ENCODE peak calls at places on chromosome 18, in ten cellular contexts. One of them, this sample, is unnamed.

GRCh38 chr18:34773961-34774754 is 64.1 kb downstream of the DTNA start:
- DNase-seq in bronchial epithelial cell: peak
- DNase-seq in A549: no peak
- DNase-seq in lower lobe of right lung: no peak
- DNase-seq in fibroblast of mammary gland: peak
- DNase-seq in astrocyte of the spinal cord: peak
- DNase-seq in CD4-positive, alpha-beta T cell: no peak
- DNase-seq in psoas muscle: peak
- DNase-seq in endothelial cell: no peak
- DNase-seq in HFFc6: peak
- DNase-seq in this sample: no peak

GRCh38 chr18:21960189-21960588 is 209.2 kb upstream of the GATA6 start:
- DNase-seq in bronchial epithelial cell: no peak
- DNase-seq in A549: no peak
- DNase-seq in lower lobe of right lung: no peak
- DNase-seq in fibroblast of mammary gland: no peak
- DNase-seq in astrocyte of the spinal cord: no peak
- DNase-seq in CD4-positive, alpha-beta T cell: no peak
- DNase-seq in psoas muscle: no peak
- DNase-seq in endothelial cell: no peak
- DNase-seq in HFFc6: no peak
- DNase-seq in this sample: no peak

GRCh38 chr18:50518787-50519520 is 40.9 kb upstream of the MAPK4 start:
- DNase-seq in bronchial epithelial cell: peak
- DNase-seq in A549: no peak
- DNase-seq in lower lobe of right lung: no peak
- DNase-seq in fibroblast of mammary gland: peak
- DNase-seq in astrocyte of the spinal cord: no peak
- DNase-seq in CD4-positive, alpha-beta T cell: no peak
- DNase-seq in psoas muscle: no peak
- DNase-seq in endothelial cell: no peak
- DNase-seq in HFFc6: no peak
- DNase-seq in this sample: no peak

GRCh38 chr18:37445368-37445767 is 120.2 kb downstream of the CELF4 start:
- DNase-seq in bronchial epithelial cell: no peak
- DNase-seq in A549: no peak
- DNase-seq in lower lobe of right lung: no peak
- DNase-seq in fibroblast of mammary gland: no peak
- DNase-seq in astrocyte of the spinal cord: no peak
- DNase-seq in CD4-positive, alpha-beta T cell: no peak
- DNase-seq in psoas muscle: no peak
- DNase-seq in endothelial cell: no peak
- DNase-seq in HFFc6: peak
- DNase-seq in this sample: no peak

GRCh38 chr18:48292229-48292628 is 117.0 kb downstream of the ZBTB7C start:
- DNase-seq in bronchial epithelial cell: no peak
- DNase-seq in A549: no peak
- DNase-seq in lower lobe of right lung: no peak
- DNase-seq in fibroblast of mammary gland: no peak
- DNase-seq in astrocyte of the spinal cord: no peak
- DNase-seq in CD4-positive, alpha-beta T cell: no peak
- DNase-seq in psoas muscle: no peak
- DNase-seq in endothelial cell: no peak
- DNase-seq in HFFc6: no peak
- DNase-seq in this sample: no peak

GRCh38 chr18:22170421-22171262 is 1.3 kb downstream of the GATA6 start:
- DNase-seq in bronchial epithelial cell: no peak
- DNase-seq in A549: peak
- DNase-seq in lower lobe of right lung: peak
- DNase-seq in fibroblast of mammary gland: peak
- DNase-seq in astrocyte of the spinal cord: peak
- DNase-seq in CD4-positive, alpha-beta T cell: no peak
- DNase-seq in psoas muscle: peak
- DNase-seq in endothelial cell: no peak
- DNase-seq in HFFc6: peak
- DNase-seq in this sample: no peak

GRCh38 chr18:44816449-44816848 is 135.8 kb downstream of the SETBP1 start:
- DNase-seq in bronchial epithelial cell: no peak
- DNase-seq in A549: no peak
- DNase-seq in lower lobe of right lung: no peak
- DNase-seq in fibroblast of mammary gland: no peak
- DNase-seq in astrocyte of the spinal cord: no peak
- DNase-seq in CD4-positive, alpha-beta T cell: no peak
- DNase-seq in psoas muscle: no peak
- DNase-seq in endothelial cell: no peak
- DNase-seq in HFFc6: no peak
- DNase-seq in this sample: no peak

GRCh38 chr18:35038881-35039491 is 2.2 kb upstream of the MAPRE2 start:
- DNase-seq in bronchial epithelial cell: no peak
- DNase-seq in A549: no peak
- DNase-seq in lower lobe of right lung: no peak
- DNase-seq in fibroblast of mammary gland: no peak
- DNase-seq in astrocyte of the spinal cord: no peak
- DNase-seq in CD4-positive, alpha-beta T cell: no peak
- DNase-seq in psoas muscle: no peak
- DNase-seq in endothelial cell: no peak
- DNase-seq in HFFc6: no peak
- DNase-seq in this sample: no peak

GRCh38 chr18:56089607-56090258 is 501.7 kb upstream of the TCF4 start:
- DNase-seq in bronchial epithelial cell: no peak
- DNase-seq in A549: no peak
- DNase-seq in lower lobe of right lung: no peak
- DNase-seq in fibroblast of mammary gland: no peak
- DNase-seq in astrocyte of the spinal cord: no peak
- DNase-seq in CD4-positive, alpha-beta T cell: no peak
- DNase-seq in psoas muscle: no peak
- DNase-seq in endothelial cell: no peak
- DNase-seq in HFFc6: no peak
- DNase-seq in this sample: no peak

GRCh38 chr18:7921938-7922587 is 354.9 kb downstream of the PTPRM start:
- DNase-seq in bronchial epithelial cell: peak
- DNase-seq in A549: peak
- DNase-seq in lower lobe of right lung: no peak
- DNase-seq in fibroblast of mammary gland: peak
- DNase-seq in astrocyte of the spinal cord: peak
- DNase-seq in CD4-positive, alpha-beta T cell: no peak
- DNase-seq in psoas muscle: no peak
- DNase-seq in endothelial cell: no peak
- DNase-seq in HFFc6: peak
- DNase-seq in this sample: no peak

DNA sequence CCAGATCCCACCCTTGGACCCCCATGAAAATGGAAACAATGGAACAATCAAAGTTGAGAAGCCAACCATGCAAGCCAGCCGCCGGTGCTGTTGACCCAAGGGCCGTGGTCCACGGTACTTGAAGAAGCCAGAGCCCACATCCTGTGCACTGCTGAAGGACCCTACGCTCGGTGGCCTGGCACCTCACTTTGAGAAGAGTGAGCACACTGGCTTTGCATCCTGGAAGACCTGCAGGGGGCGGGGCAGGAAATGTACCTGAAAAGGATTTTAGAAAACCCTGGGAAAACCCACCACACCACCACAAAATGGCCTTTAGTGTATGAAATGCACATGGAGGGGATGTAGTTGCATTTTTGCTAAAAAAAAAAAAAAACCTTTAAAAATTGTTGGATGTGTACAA is 26.5 kb upstream of the TXNDC2 start:
- DNase-seq in bronchial epithelial cell: no peak
- DNase-seq in A549: no peak
- DNase-seq in lower lobe of right lung: no peak
- DNase-seq in fibroblast of mammary gland: no peak
- DNase-seq in astrocyte of the spinal cord: no peak
- DNase-seq in CD4-positive, alpha-beta T cell: no peak
- DNase-seq in psoas muscle: no peak
- DNase-seq in endothelial cell: no peak
- DNase-seq in HFFc6: no peak
- DNase-seq in this sample: no peak
- TF ChIP-seq CTCF in bronchial epithelial cell: no peak
- TF ChIP-seq CTCF in A549: no peak
- TF ChIP-seq CTCF in lower lobe of right lung: no peak
- TF ChIP-seq CTCF in fibroblast of mammary gland: no peak
- TF ChIP-seq CTCF in astrocyte of the spinal cord: no peak
- TF ChIP-seq CTCF in CD4-positive, alpha-beta T cell: no peak
- TF ChIP-seq CTCF in psoas muscle: no peak
- TF ChIP-seq CTCF in endothelial cell: no peak
- TF ChIP-seq CTCF in HFFc6: no peak
- TF ChIP-seq CTCF in this sample: no peak

GRCh38 chr18:72826736-72827135 is 41.1 kb downstream of the NETO1 start:
- DNase-seq in bronchial epithelial cell: no peak
- DNase-seq in A549: no peak
- DNase-seq in lower lobe of right lung: no peak
- DNase-seq in fibroblast of mammary gland: no peak
- DNase-seq in astrocyte of the spinal cord: no peak
- DNase-seq in CD4-positive, alpha-beta T cell: no peak
- DNase-seq in psoas muscle: no peak
- DNase-seq in endothelial cell: no peak
- DNase-seq in HFFc6: no peak
- DNase-seq in this sample: no peak
- TF ChIP-seq CTCF in bronchial epithelial cell: no peak
- TF ChIP-seq CTCF in A549: no peak
- TF ChIP-seq CTCF in lower lobe of right lung: no peak
- TF ChIP-seq CTCF in fibroblast of mammary gland: no peak
- TF ChIP-seq CTCF in astrocyte of the spinal cord: no peak
- TF ChIP-seq CTCF in CD4-positive, alpha-beta T cell: no peak
- TF ChIP-seq CTCF in psoas muscle: no peak
- TF ChIP-seq CTCF in endothelial cell: no peak
- TF ChIP-seq CTCF in HFFc6: no peak
- TF ChIP-seq CTCF in this sample: no peak

GRCh38 chr18:51726614-51727013 is 529.1 kb upstream of the MEX3C start:
- DNase-seq in bronchial epithelial cell: no peak
- DNase-seq in A549: no peak
- DNase-seq in lower lobe of right lung: no peak
- DNase-seq in fibroblast of mammary gland: no peak
- DNase-seq in astrocyte of the spinal cord: no peak
- DNase-seq in CD4-positive, alpha-beta T cell: no peak
- DNase-seq in psoas muscle: no peak
- DNase-seq in endothelial cell: no peak
- DNase-seq in HFFc6: no peak
- DNase-seq in this sample: peak

GRCh38 chr18:51724790-51725721 is 527.6 kb upstream of the MEX3C start:
- DNase-seq in bronchial epithelial cell: peak
- DNase-seq in A549: no peak
- DNase-seq in lower lobe of right lung: no peak
- DNase-seq in fibroblast of mammary gland: peak
- DNase-seq in astrocyte of the spinal cord: peak
- DNase-seq in CD4-positive, alpha-beta T cell: no peak
- DNase-seq in psoas muscle: no peak
- DNase-seq in endothelial cell: no peak
- DNase-seq in HFFc6: no peak
- DNase-seq in this sample: peak

GRCh38 chr18:51716277-51716676 is 518.8 kb upstream of the MEX3C start:
- DNase-seq in bronchial epithelial cell: no peak
- DNase-seq in A549: no peak
- DNase-seq in lower lobe of right lung: no peak
- DNase-seq in fibroblast of mammary gland: no peak
- DNase-seq in astrocyte of the spinal cord: no peak
- DNase-seq in CD4-positive, alpha-beta T cell: no peak
- DNase-seq in psoas muscle: no peak
- DNase-seq in endothelial cell: no peak
- DNase-seq in HFFc6: no peak
- DNase-seq in this sample: peak

GRCh38 chr18:51721388-51721787 is 523.9 kb upstream of the MEX3C start:
- DNase-seq in bronchial epithelial cell: no peak
- DNase-seq in A549: no peak
- DNase-seq in lower lobe of right lung: no peak
- DNase-seq in fibroblast of mammary gland: no peak
- DNase-seq in astrocyte of the spinal cord: no peak
- DNase-seq in CD4-positive, alpha-beta T cell: no peak
- DNase-seq in psoas muscle: no peak
- DNase-seq in endothelial cell: no peak
- DNase-seq in HFFc6: no peak
- DNase-seq in this sample: no peak
- TF ChIP-seq CTCF in bronchial epithelial cell: no peak
- TF ChIP-seq CTCF in A549: no peak
- TF ChIP-seq CTCF in lower lobe of right lung: no peak
- TF ChIP-seq CTCF in fibroblast of mammary gland: no peak
- TF ChIP-seq CTCF in astrocyte of the spinal cord: no peak
- TF ChIP-seq CTCF in CD4-positive, alpha-beta T cell: no peak
- TF ChIP-seq CTCF in psoas muscle: no peak
- TF ChIP-seq CTCF in endothelial cell: no peak
- TF ChIP-seq CTCF in HFFc6: no peak
- TF ChIP-seq CTCF in this sample: no peak

GRCh38 chr18:28176933-28177827 is at the start of gene CDH2:
- DNase-seq in bronchial epithelial cell: peak
- DNase-seq in A549: peak
- DNase-seq in lower lobe of right lung: peak
- DNase-seq in fibroblast of mammary gland: peak
- DNase-seq in astrocyte of the spinal cord: peak
- DNase-seq in CD4-positive, alpha-beta T cell: no peak
- DNase-seq in psoas muscle: peak
- DNase-seq in endothelial cell: peak
- DNase-seq in HFFc6: peak
- DNase-seq in this sample: peak
- TF ChIP-seq CTCF in bronchial epithelial cell: no peak
- TF ChIP-seq CTCF in A549: no peak
- TF ChIP-seq CTCF in lower lobe of right lung: no peak
- TF ChIP-seq CTCF in fibroblast of mammary gland: no peak
- TF ChIP-seq CTCF in astrocyte of the spinal cord: peak
- TF ChIP-seq CTCF in CD4-positive, alpha-beta T cell: no peak
- TF ChIP-seq CTCF in psoas muscle: no peak
- TF ChIP-seq CTCF in endothelial cell: peak
- TF ChIP-seq CTCF in HFFc6: peak
- TF ChIP-seq CTCF in this sample: no peak

GRCh38 chr18:63119647-63120046 is 199.9 kb downstream of the BCL2 start:
- DNase-seq in bronchial epithelial cell: peak
- DNase-seq in A549: peak
- DNase-seq in lower lobe of right lung: no peak
- DNase-seq in fibroblast of mammary gland: peak
- DNase-seq in astrocyte of the spinal cord: peak
- DNase-seq in CD4-positive, alpha-beta T cell: no peak
- DNase-seq in psoas muscle: no peak
- DNase-seq in endothelial cell: peak
- DNase-seq in HFFc6: peak
- DNase-seq in this sample: no peak
- TF ChIP-seq CTCF in bronchial epithelial cell: peak
- TF ChIP-seq CTCF in A549: peak
- TF ChIP-seq CTCF in lower lobe of right lung: peak
- TF ChIP-seq CTCF in fibroblast of mammary gland: peak
- TF ChIP-seq CTCF in astrocyte of the spinal cord: peak
- TF ChIP-seq CTCF in CD4-positive, alpha-beta T cell: no peak
- TF ChIP-seq CTCF in psoas muscle: peak
- TF ChIP-seq CTCF in endothelial cell: peak
- TF ChIP-seq CTCF in HFFc6: peak
- TF ChIP-seq CTCF in this sample: peak

GRCh38 chr18:3596324-3597158 is 146.6 kb downstream of the TGIF1 start:
- DNase-seq in bronchial epithelial cell: peak
- DNase-seq in A549: peak
- DNase-seq in lower lobe of right lung: peak
- DNase-seq in fibroblast of mammary gland: peak
- DNase-seq in astrocyte of the spinal cord: peak
- DNase-seq in CD4-positive, alpha-beta T cell: no peak
- DNase-seq in psoas muscle: peak
- DNase-seq in endothelial cell: peak
- DNase-seq in HFFc6: no peak
- DNase-seq in this sample: peak
- TF ChIP-seq CTCF in bronchial epithelial cell: peak
- TF ChIP-seq CTCF in A549: no peak
- TF ChIP-seq CTCF in lower lobe of right lung: peak
- TF ChIP-seq CTCF in fibroblast of mammary gland: no peak
- TF ChIP-seq CTCF in astrocyte of the spinal cord: peak
- TF ChIP-seq CTCF in CD4-positive, alpha-beta T cell: peak
- TF ChIP-seq CTCF in psoas muscle: no peak
- TF ChIP-seq CTCF in endothelial cell: no peak
- TF ChIP-seq CTCF in HFFc6: peak
- TF ChIP-seq CTCF in this sample: peak